ENCODE peak calls at places on chromosome 2, in seven cellular contexts. C, X, R, T, E, B and F are unnamed samples.

GRCh38 chr2:24721470-24721869 is 71.7 kb downstream of the PTRHD1 start:
- DNase-seq in B (no peak), T (no peak), R (no peak), X (peak), E (no peak), C (no peak), F (no peak)

GRCh38 chr2:171723724-171724683 is 36.7 kb downstream of the DYNC1I2 start:
- DNase-seq in T (no peak), R (no peak), X (no peak), C (peak), E (no peak), B (peak), F (no peak)

GRCh38 chr2:94999431-94999883 is 26.1 kb upstream of the MAL start:
- DNase-seq in T (no peak), B (no peak), C (no peak), E (no peak), X (no peak), R (no peak), F (no peak)

GRCh38 chr2:126981476-126981875 is 82.8 kb downstream of the TEX51 start:
- DNase-seq in T (no peak), X (no peak), B (peak), R (no peak), C (no peak), E (no peak), F (no peak)

GRCh38 chr2:37271376-37272067 is 40.1 kb downstream of the NDUFAF7 start:
- DNase-seq in C (peak), B (no peak), X (no peak), T (no peak), E (no peak), R (no peak), F (no peak)

GRCh38 chr2:1721706-1722483 is 22.4 kb downstream of the PXDN start:
- DNase-seq in C (no peak), T (no peak), X (peak), E (no peak), B (no peak), R (peak), F (no peak)

GRCh38 chr2:61853086-61853847 is 593 bp downstream of the FAM161A start:
- DNase-seq in B (peak), C (no peak), X (no peak), E (no peak), R (peak), T (no peak), F (no peak)

GRCh38 chr2:70918016-70918415 is 17.7 kb upstream of the ATP6V1B1 start:
- DNase-seq in R (no peak), C (no peak), X (no peak), E (no peak), T (no peak), B (no peak), F (no peak)

GRCh38 chr2:61493523-61493942 is 22.6 kb upstream of the USP34 start:
- DNase-seq in T (no peak), E (no peak), X (no peak), B (no peak), C (no peak), R (no peak), F (no peak)

GRCh38 chr2:217846321-217846743 is 156.5 kb downstream of the TNS1 start:
- DNase-seq in T (no peak), C (no peak), E (no peak), X (no peak), B (no peak), R (no peak), F (no peak)

GRCh38 chr2:180656455-180656847 is 324.0 kb upstream of the UBE2E3 start:
- DNase-seq in R (no peak), B (no peak), X (peak), T (no peak), E (no peak), C (no peak), F (no peak)

GRCh38 chr2:24493713-24494112 is 2.7 kb downstream of the NCOA1 start:
- DNase-seq in C (no peak), X (no peak), R (no peak), T (no peak), E (no peak), B (no peak), F (no peak)

GRCh38 chr2:131645177-131645765 is 117.6 kb downstream of the CCDC74A start:
- DNase-seq in C (no peak), T (no peak), X (no peak), R (no peak), B (no peak), E (no peak), F (no peak)

GRCh38 chr2:190862591-190862991 is 18.0 kb upstream of the GLS start:
- DNase-seq in C (no peak), E (no peak), R (no peak), B (no peak), T (no peak), X (no peak), F (no peak)

GRCh38 chr2:231384970-231385369 is 10.5 kb upstream of the B3GNT7 start:
- DNase-seq in C (no peak), E (no peak), R (no peak), B (no peak), X (no peak), T (no peak), F (no peak)

GRCh38 chr2:28358668-28359201 is 33.9 kb upstream of the FOSL2 start:
- DNase-seq in T (no peak), X (no peak), C (no peak), E (no peak), B (no peak), R (no peak), F (no peak)

GRCh38 chr2:196959291-196959690 is 32.8 kb upstream of the PGAP1 start:
- DNase-seq in T (no peak), B (no peak), X (no peak), C (no peak), R (no peak), E (no peak), F (no peak)

GRCh38 chr2:121944072-121944829 is 188.8 kb downstream of the TSN start:
- DNase-seq in X (peak), B (no peak), C (no peak), R (peak), T (no peak), E (no peak), F (no peak)

GRCh38 chr2:232489516-232490220 is 2.0 kb upstream of the ECEL1 start:
- DNase-seq in C (no peak), X (no peak), E (no peak), R (no peak), B (no peak), T (no peak), F (no peak)

GRCh38 chr2:75465317-75465998 is 95.3 kb downstream of the EVA1A start:
- DNase-seq in C (no peak), R (no peak), B (peak), X (peak), T (no peak), E (no peak), F (no peak)

GRCh38 chr2:99552529-99552928 is 62.7 kb upstream of the REV1 start:
- DNase-seq in R (no peak), C (no peak), E (no peak), X (no peak), T (no peak), B (no peak), F (no peak)

GRCh38 chr2:45953376-45954050 is 302.0 kb downstream of the PRKCE start:
- DNase-seq in R (no peak), X (no peak), E (no peak), C (no peak), T (no peak), B (no peak), F (no peak)

GRCh38 chr2:237744613-237745249 is 53.8 kb upstream of the RBM44 start:
- DNase-seq in T (peak), R (peak), B (peak), X (no peak), C (no peak), E (peak), F (peak)

GRCh38 chr2:237287874-237288273 is 126.1 kb downstream of the COL6A3 start:
- DNase-seq in X (no peak), R (no peak), B (no peak), C (no peak), T (no peak), E (no peak), F (no peak)

GRCh38 chr2:240840435-240841060 is 20.5 kb upstream of the KIF1A start:
- DNase-seq in R (peak), T (no peak), E (no peak), B (peak), X (peak), C (no peak), F (no peak)

GRCh38 chr2:112121682-112122254 is 16.4 kb upstream of the FBLN7 start:
- DNase-seq in R (peak), X (peak), E (no peak), C (no peak), T (no peak), B (peak), F (no peak)

GRCh38 chr2:236871500-236872001 is 214.1 kb upstream of the COPS8 start:
- DNase-seq in X (peak), R (peak), C (no peak), E (no peak), T (no peak), B (peak), F (no peak)

GRCh38 chr2:8761529-8762164 is 75.8 kb downstream of the KIDINS220 start:
- DNase-seq in E (no peak), C (no peak), T (no peak), B (peak), X (peak), R (peak), F (no peak)

GRCh38 chr2:164981217-164981990 is 26.1 kb upstream of the SLC38A11 start:
- DNase-seq in C (no peak), X (no peak), R (no peak), T (no peak), B (no peak), E (no peak), F (no peak)

GRCh38 chr2:109715302-109715937 is 78.7 kb upstream of the RGPD5 start:
- DNase-seq in T (no peak), C (no peak), E (no peak), X (no peak), R (no peak), B (no peak), F (no peak)

GRCh38 chr2:171523969-171524401 is 1.7 kb downstream of the CYBRD1 start:
- DNase-seq in C (no peak), E (no peak), T (no peak), B (no peak), R (no peak), X (no peak), F (no peak)

GRCh38 chr2:65299246-65299645 is 71.6 kb downstream of the ACTR2 start:
- DNase-seq in T (peak), R (no peak), B (no peak), X (no peak), C (no peak), E (peak), F (no peak)

GRCh38 chr2:109350526-109350925 is 221.5 kb downstream of the SH3RF3 start:
- DNase-seq in E (no peak), C (no peak), X (no peak), B (no peak), T (no peak), R (no peak), F (no peak)